ENCODE peak calls at places on chromosomes 2 and 18, in seven cellular contexts. R is NT2/D1, F is ELR, Q is amniotic stem cell, O is dorsolateral prefrontal cortex, Z is IMR-90, J is HTR-8/SVneo. T is an unnamed sample.
A peak's percentile ranks its signal among the peaks of the same experiment; 100 is the strongest.

GRCh38 chr2:54371461-54372065 is 84.6 kb upstream of the SPTBN1 start:
- DNase-seq in J (no peak), Q (no peak), R (no peak), F (no peak), O (no peak), Z (no peak), T (no peak)

GRCh38 chr2:218285604-218286003 is 6.7 kb downstream of the TMBIM1 start:
- DNase-seq in Q (no peak), J (no peak), F (no peak), O (peak; percentile 38), R (no peak), Z (peak; percentile 48), T (peak; percentile 48)

GRCh38 chr2:20224716-20225293 is at the start of gene SDC1:
- DNase-seq in Z (peak; percentile 45), F (peak; percentile 71), Q (no peak), J (peak; percentile 83), R (no peak), O (peak; percentile 25), T (peak; percentile 61)

GRCh38 chr2:69067026-69067630 is 54.1 kb downstream of the ANTXR1 start:
- DNase-seq in Z (no peak), J (no peak), O (no peak), F (no peak), R (no peak), Q (no peak), T (no peak)

GRCh38 chr2:218081695-218082094 is 12.6 kb downstream of the RUFY4 start:
- DNase-seq in R (no peak), F (peak; percentile 82), Q (no peak), J (peak; percentile 70), Z (peak; percentile 65), O (no peak), T (peak; percentile 95)

GRCh38 chr2:235050992-235051351 is 99.2 kb downstream of the SH3BP4 start:
- DNase-seq in O (peak; percentile 77), F (peak; percentile 96), J (peak; percentile 40), Z (peak; percentile 93), Q (peak; percentile 76), R (no peak), T (peak; percentile 99)

GRCh38 chr2:16281451-16282330 is 341.3 kb downstream of the MYCN start:
- DNase-seq in Z (no peak), R (peak; percentile 64), Q (no peak), F (no peak), O (peak; percentile 10), J (no peak), T (no peak)

GRCh38 chr2:218806346-218806978 is 24.5 kb downstream of the CYP27A1 start:
- DNase-seq in Z (peak; percentile 96), Q (peak; percentile 82), O (no peak), F (peak; percentile 86), J (peak; percentile 72), R (no peak), T (peak; percentile 99)

GRCh38 chr18:70421471-70421870 is 132.6 kb downstream of the SOCS6 start:
- DNase-seq in R (no peak), O (no peak), J (no peak), F (peak; percentile 78), Z (peak; percentile 45), Q (no peak), T (peak; percentile 37)

GRCh38 chr18:75638597-75639467 is 211.3 kb upstream of the SMIM21 start:
- DNase-seq in O (peak; percentile 4), Q (no peak), Z (peak; percentile 60), J (no peak), F (no peak), R (peak; percentile 56), T (peak; percentile 91)

GRCh38 chr2:151363709-151364108 is 6.3 kb downstream of the TNFAIP6 start:
- DNase-seq in Q (no peak), J (no peak), R (no peak), Z (no peak), F (no peak), O (no peak), T (no peak)

GRCh38 chr18:79393181-79393598 is 2.5 kb upstream of the NFATC1 start:
- DNase-seq in J (no peak), O (no peak), R (no peak), F (peak; percentile 7), Q (no peak), Z (no peak), T (no peak)

GRCh38 chr18:13183359-13183758 is 35.2 kb upstream of the LDLRAD4 start:
- DNase-seq in J (no peak), Z (no peak), O (no peak), F (no peak), Q (no peak), R (no peak), T (no peak)

GRCh38 chr2:232541195-232541960 is 1.9 kb downstream of the CHRNG start:
- DNase-seq in O (no peak), Q (no peak), J (no peak), Z (no peak), R (no peak), F (no peak), T (no peak)

GRCh38 chr2:197142074-197142473 is 168.5 kb downstream of the ANKRD44 start:
- DNase-seq in R (no peak), O (no peak), Q (no peak), F (no peak), Z (no peak), J (no peak), T (no peak)

GRCh38 chr18:57889841-57890240 is 86.7 kb upstream of the ATP8B1 start:
- DNase-seq in Q (no peak), O (no peak), J (no peak), F (no peak), R (no peak), Z (peak; percentile 12), T (no peak)

GRCh38 chr2:202050652-202051051 is 17.0 kb downstream of the FZD7 start:
- DNase-seq in R (no peak), Q (no peak), O (no peak), F (no peak), J (no peak), Z (no peak), T (no peak)

GRCh38 chr2:107585851-107586250 is 240.8 kb upstream of the RGPD4 start:
- DNase-seq in Z (peak; percentile 56), F (peak; percentile 84), Q (no peak), R (no peak), O (no peak), J (no peak), T (peak; percentile 45)

GRCh38 chr2:181891966-181892794 is 650 bp downstream of the ITPRID2 start:
- DNase-seq in Q (no peak), O (peak; percentile 58), F (peak; percentile 73), Z (peak; percentile 55), R (peak; percentile 38), J (peak; percentile 27), T (peak; percentile 80)

GRCh38 chr2:149004836-149005235 is 33.7 kb upstream of the LYPD6B start:
- DNase-seq in O (no peak), Z (no peak), Q (no peak), F (no peak), R (no peak), J (no peak), T (peak; percentile 86)

GRCh38 chr2:88656690-88657089 is 29.4 kb upstream of the EIF2AK3 start:
- DNase-seq in J (no peak), O (no peak), R (no peak), Q (no peak), F (peak; percentile 62), Z (peak; percentile 62), T (peak; percentile 62)